ENCODE peak calls at places on chromosomes 11 and 22, in eight cellular contexts. U is neuronal stem cell; A is adrenal gland; P is body of pancreas; T is CD4-positive, alpha-beta T cell; G is IMR-90; V is transverse colon; E is adipocyte. Q is an unnamed sample. For H3K9me3, the result is how much of the 10 kb centered on the place peaks cover.

GRCh38 chr11:123434262-123434661 is 4.2 kb downstream of the GRAMD1B start:
- DNase-seq in U (no peak), A (peak), P (no peak), T (no peak), G (peak), V (peak), E (no peak), Q (peak)

GRCh38 chr11:14793546-14793945 is 98.5 kb downstream of the CYP2R1 start:
- DNase-seq in U (no peak), A (no peak), P (no peak), T (no peak), G (no peak), V (no peak), E (no peak), Q (no peak)

GRCh38 chr22:31491218-31491962 is 1.7 kb upstream of the EIF4ENIF1 start:
- DNase-seq in U (peak), A (no peak), P (no peak), T (no peak), G (no peak), V (no peak), E (peak), Q (no peak)

GRCh38 chr22:27975381-27976013 is 56.4 kb upstream of the PITPNB start:
- DNase-seq in U (no peak), A (no peak), P (no peak), T (no peak), G (peak), V (no peak), E (no peak), Q (no peak)

GRCh38 chr22:46066691-46067090 is 83.6 kb upstream of the PPARA start:
- DNase-seq in U (no peak), A (no peak), P (peak), T (no peak), G (no peak), V (peak), E (no peak), Q (no peak)

GRCh38 chr11:65503923-65504670 is 5.3 kb downstream of the MALAT1 start:
- DNase-seq in U (no peak), A (no peak), P (no peak), T (no peak), G (peak), V (no peak), E (peak), Q (no peak)

GRCh38 chr11:66231561-66231960 is 36.9 kb upstream of the RAB1B start:
- DNase-seq in U (no peak), A (no peak), P (no peak), T (no peak), G (no peak), V (no peak), E (no peak), Q (no peak)

GRCh38 chr22:28670691-28671261 is 8.9 kb downstream of the TTC28 start:
- DNase-seq in U (no peak), A (no peak), P (peak), T (no peak), G (peak), V (no peak), E (no peak), Q (no peak)

GRCh38 chr11:66454253-66454652 is 12.5 kb upstream of the PELI3 start:
- DNase-seq in U (no peak), A (no peak), P (no peak), T (no peak), G (no peak), V (no peak), E (no peak), Q (no peak)

GRCh38 chr11:91100432-91100831 is 877.6 kb upstream of the CHORDC1 start:
- DNase-seq in U (no peak), A (no peak), P (no peak), T (no peak), G (peak), V (no peak), E (peak), Q (no peak)

GRCh38 chr11:9600651-9601040 is 27.2 kb downstream of the WEE1 start:
- DNase-seq in U (no peak), A (no peak), P (no peak), T (no peak), G (peak), V (no peak), E (no peak), Q (no peak)

GRCh38 chr11:48669146-48669545 is 180.6 kb downstream of the OR4A47 start:
- DNase-seq in U (no peak), A (no peak), P (no peak), T (no peak), G (no peak), V (no peak), E (no peak), Q (no peak)
- H3K9me3 ChIP-seq in U (under half), A (under half), P (under half), T (half or more), G (under half), V (under half), E (half or more), Q (under half)

DNA sequence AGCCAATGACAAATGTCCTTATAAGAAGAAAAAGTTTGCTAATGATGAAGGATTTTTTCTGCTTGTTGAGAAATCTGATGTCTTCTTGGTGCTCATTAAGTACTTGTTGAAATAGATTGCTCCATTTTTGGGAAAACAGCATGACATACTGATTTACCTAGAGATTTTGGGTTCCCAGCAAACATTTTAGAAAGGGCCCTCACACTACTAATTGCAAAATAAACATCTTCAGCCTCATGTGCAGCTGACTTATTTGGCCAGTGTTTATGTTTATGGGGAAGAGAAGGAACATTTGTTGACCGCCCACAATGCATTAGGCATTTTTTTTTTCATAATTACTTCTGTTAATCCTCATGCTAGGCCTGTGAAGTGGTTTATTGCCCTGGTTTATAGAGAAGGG is 40.1 kb downstream of the LDLRAD3 start:
- DNase-seq in U (no peak), A (no peak), P (no peak), T (no peak), G (no peak), V (no peak), E (no peak), Q (no peak)
- H3K9me3 ChIP-seq in U (under half), A (under half), P (under half), T (under half), G (under half), V (under half), E (under half), Q (under half)

GRCh38 chr11:70036971-70037882 is 40.9 kb upstream of the ANO1 start:
- DNase-seq in U (no peak), A (no peak), P (no peak), T (no peak), G (no peak), V (no peak), E (no peak), Q (no peak)

GRCh38 chr11:70038034-70038834 is 39.9 kb upstream of the ANO1 start:
- DNase-seq in U (no peak), A (no peak), P (no peak), T (no peak), G (no peak), V (no peak), E (no peak), Q (no peak)

GRCh38 chr11:70043482-70043881 is 34.6 kb upstream of the ANO1 start:
- DNase-seq in U (no peak), A (no peak), P (no peak), T (no peak), G (no peak), V (no peak), E (no peak), Q (no peak)

GRCh38 chr11:70040869-70041501 is 37.1 kb upstream of the ANO1 start:
- DNase-seq in U (no peak), A (no peak), P (no peak), T (no peak), G (no peak), V (no peak), E (no peak), Q (no peak)

DNA sequence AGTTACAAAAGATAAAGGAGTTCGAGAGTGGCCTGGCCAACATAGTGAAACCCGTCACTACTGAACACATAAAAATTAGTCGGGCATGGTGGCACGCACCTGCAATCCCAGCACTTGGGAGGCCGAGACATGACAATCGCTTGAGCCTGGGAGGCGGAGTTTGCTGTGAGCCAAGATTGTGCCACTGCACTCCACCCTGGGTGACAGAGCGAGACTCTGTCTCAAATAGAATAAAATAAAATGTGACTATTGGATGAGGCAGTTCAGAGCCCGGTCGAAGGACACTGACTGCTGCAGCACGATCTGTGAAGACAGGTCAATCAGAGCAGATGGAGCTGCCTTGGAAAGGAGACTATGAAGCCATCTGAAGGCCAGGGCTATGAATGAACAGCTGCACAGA is 37.7 kb upstream of the ANO1 start:
- DNase-seq in U (no peak), A (no peak), P (no peak), T (no peak), G (no peak), V (no peak), E (no peak), Q (no peak)
- H3K9me3 ChIP-seq in U (under half), A (under half), P (under half), T (under half), G (under half), V (under half), E (half or more), Q (under half)

DNA sequence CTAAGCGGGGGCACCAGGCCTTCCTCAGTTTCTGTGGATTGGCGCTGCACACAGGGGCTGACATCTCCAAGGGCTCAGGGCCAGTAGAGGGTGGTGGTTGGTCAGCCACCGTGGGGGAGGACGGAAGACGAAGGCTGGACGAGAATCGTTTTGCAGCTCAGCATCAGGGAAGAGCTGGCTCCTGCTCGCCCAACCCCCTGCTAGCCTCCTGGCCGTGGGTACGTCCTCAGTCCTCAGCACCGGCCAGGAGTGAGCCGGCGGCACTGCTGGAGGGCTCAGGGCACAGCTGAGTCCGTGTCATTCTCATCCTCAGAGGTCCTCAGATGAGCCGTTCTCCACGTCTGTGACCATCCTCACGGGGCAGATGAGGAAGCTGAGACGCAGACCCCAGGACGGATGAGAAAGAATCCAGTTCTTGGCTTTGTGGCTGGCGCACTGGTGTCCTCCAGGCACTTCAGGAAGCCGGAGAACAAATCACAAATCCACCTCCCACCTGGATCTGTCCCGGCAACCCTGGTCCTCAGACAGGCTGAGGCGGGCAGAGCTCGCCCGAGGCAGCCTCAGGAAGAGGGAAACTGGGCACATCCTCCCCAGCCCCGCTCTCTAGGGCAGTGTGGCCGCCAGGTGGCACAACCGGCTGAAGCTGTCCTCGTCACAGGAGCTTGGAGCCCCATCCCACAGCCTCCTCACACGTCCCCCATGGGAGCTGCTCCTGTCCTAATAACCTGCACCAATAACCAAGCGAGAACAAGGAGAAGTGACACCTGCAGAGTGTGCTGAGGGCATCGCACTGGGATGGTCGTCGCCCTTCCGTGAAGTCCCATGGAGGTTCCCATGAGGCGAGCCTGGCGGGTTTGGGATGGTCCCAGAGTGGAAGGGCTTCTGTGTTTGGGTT is 393.7 kb downstream of the BRD1 start:
- DNase-seq in U (no peak), A (no peak), P (no peak), T (no peak), G (no peak), V (no peak), E (no peak), Q (peak)
- H3K9me3 ChIP-seq in U (under half), A (under half), P (under half), T (under half), G (under half), V (under half), E (under half), Q (under half)

GRCh38 chr11:43582837-43583462 is 97.6 kb upstream of the HSD17B12 start:
- DNase-seq in U (no peak), A (no peak), P (no peak), T (no peak), G (no peak), V (no peak), E (no peak), Q (no peak)
- H3K9me3 ChIP-seq in U (under half), A (under half), P (under half), T (under half), G (under half), V (under half), E (under half), Q (under half)

DNA sequence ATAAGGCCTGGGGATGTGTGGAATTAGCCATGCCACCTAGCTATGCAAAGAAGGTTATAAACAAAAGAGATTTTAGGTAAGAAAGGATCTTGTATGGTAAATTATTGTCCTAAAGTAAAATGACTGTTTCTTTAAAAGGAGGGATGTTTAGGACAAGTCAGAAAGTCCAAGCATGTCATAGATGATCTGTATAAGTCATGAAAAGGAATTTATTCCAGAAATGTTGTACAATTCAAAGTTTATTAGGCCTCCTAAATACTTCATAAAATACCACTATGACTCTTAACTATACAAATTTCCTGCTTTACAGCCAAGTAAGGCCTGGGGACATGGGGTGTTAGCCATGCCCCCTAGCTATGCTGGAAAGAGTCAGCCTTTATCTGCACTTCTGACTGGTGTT is 22.7 kb downstream of the OR5A2 start:
- DNase-seq in U (no peak), A (no peak), P (no peak), T (no peak), G (no peak), V (no peak), E (no peak), Q (no peak)
- H3K9me3 ChIP-seq in U (under half), A (under half), P (under half), T (under half), G (under half), V (under half), E (under half), Q (under half)

GRCh38 chr22:44764974-44765373 is 12.6 kb downstream of the ARHGAP8 start:
- DNase-seq in U (no peak), A (no peak), P (no peak), T (no peak), G (no peak), V (no peak), E (no peak), Q (no peak)
- H3K9me3 ChIP-seq in U (under half), A (under half), P (under half), T (under half), G (under half), V (under half), E (under half), Q (under half)

GRCh38 chr11:106233191-106233590 is 155.7 kb downstream of the AASDHPPT start:
- DNase-seq in U (no peak), A (no peak), P (no peak), T (no peak), G (no peak), V (no peak), E (no peak), Q (no peak)
- H3K9me3 ChIP-seq in U (under half), A (under half), P (under half), T (under half), G (under half), V (under half), E (under half), Q (under half)

Q was measured in BE2C.